ENCODE peak calls at places on chromosomes 13 and 19, in seven cellular contexts. Q is HCT116, H is K562, S is HepG2, Z is GM12878, F is SK-N-SH, T is H1. I is an unnamed sample.
A peak's percentile ranks its signal among the peaks of the same experiment; 100 is the strongest.

GRCh38 chr19:9078651-9079050 is 8.2 kb upstream of the OR1M1 start:
- DNase-seq in H (no peak), Q (no peak), S (no peak), T (no peak), F (no peak), Z (no peak), I (no peak)

GRCh38 chr19:6925801-6926751 is 38.7 kb downstream of the ADGRE1 start:
- DNase-seq in F (no peak), T (no peak), S (no peak), H (no peak), Q (no peak), Z (peak; percentile 68), I (peak; percentile 16)

GRCh38 chr13:31699650-31700049 is 39.7 kb upstream of the RXFP2 start:
- DNase-seq in Q (no peak), Z (no peak), S (no peak), T (no peak), H (no peak), F (no peak), I (no peak)

GRCh38 chr13:42485272-42485671 is 88.7 kb upstream of the TNFSF11 start:
- DNase-seq in Q (no peak), H (no peak), F (no peak), S (no peak), Z (no peak), T (no peak), I (no peak)

GRCh38 chr19:46766569-46767317 is 20.5 kb upstream of the STRN4 start:
- DNase-seq in S (peak; percentile 53), H (peak; percentile 73), F (peak; percentile 74), Z (no peak), Q (no peak), T (peak; percentile 84), I (no peak)

GRCh38 chr13:34161829-34162544 is 344.0 kb downstream of the RFC3 start:
- DNase-seq in T (no peak), F (no peak), S (peak; percentile 25), Z (no peak), Q (no peak), H (no peak), I (no peak)

GRCh38 chr13:90979059-90979458 is 368.4 kb upstream of the MIR17HG start:
- DNase-seq in Z (no peak), Q (no peak), F (no peak), T (no peak), H (no peak), S (no peak), I (no peak)

GRCh38 chr13:35723061-35723461 is 246.6 kb upstream of the MAB21L1 start:
- DNase-seq in Q (no peak), H (no peak), F (no peak), S (no peak), T (no peak), Z (no peak), I (no peak)

GRCh38 chr13:26977541-26977940 is 194.1 kb downstream of the USP12 start:
- DNase-seq in S (no peak), Q (no peak), Z (no peak), H (no peak), T (no peak), F (no peak), I (no peak)

GRCh38 chr19:42421591-42422031 is 5.6 kb downstream of the LIPE start:
- DNase-seq in T (no peak), Q (no peak), H (no peak), S (no peak), F (no peak), Z (no peak), I (no peak)

GRCh38 chr19:42496551-42497133 is 31.6 kb downstream of the CEACAM1 start:
- DNase-seq in S (no peak), T (no peak), F (no peak), H (no peak), Q (no peak), Z (no peak), I (no peak)

GRCh38 chr13:49649244-49649962 is 21.1 kb downstream of the ARL11 start:
- DNase-seq in S (peak; percentile 33), Q (no peak), Z (no peak), T (no peak), H (no peak), F (no peak), I (peak; percentile 64)

GRCh38 chr13:110236831-110237261 is 70.1 kb downstream of the COL4A1 start:
- DNase-seq in Q (no peak), S (no peak), H (no peak), Z (no peak), F (no peak), T (peak; percentile 43), I (no peak)

GRCh38 chr19:51531349-51532315 is at the start of gene SIGLEC6:
- DNase-seq in T (no peak), H (no peak), Z (peak; percentile 25), S (no peak), F (no peak), Q (no peak), I (no peak)

GRCh38 chr19:5166262-5166661 is 174.3 kb downstream of the PTPRS start:
- DNase-seq in F (no peak), Q (no peak), Z (no peak), T (no peak), S (peak; percentile 66), H (no peak), I (peak; percentile 27)

GRCh38 chr13:85132986-85133385 is 666.2 kb downstream of the SLITRK6 start:
- DNase-seq in T (no peak), F (no peak), H (no peak), S (no peak), Q (no peak), Z (no peak), I (no peak)

DNA sequence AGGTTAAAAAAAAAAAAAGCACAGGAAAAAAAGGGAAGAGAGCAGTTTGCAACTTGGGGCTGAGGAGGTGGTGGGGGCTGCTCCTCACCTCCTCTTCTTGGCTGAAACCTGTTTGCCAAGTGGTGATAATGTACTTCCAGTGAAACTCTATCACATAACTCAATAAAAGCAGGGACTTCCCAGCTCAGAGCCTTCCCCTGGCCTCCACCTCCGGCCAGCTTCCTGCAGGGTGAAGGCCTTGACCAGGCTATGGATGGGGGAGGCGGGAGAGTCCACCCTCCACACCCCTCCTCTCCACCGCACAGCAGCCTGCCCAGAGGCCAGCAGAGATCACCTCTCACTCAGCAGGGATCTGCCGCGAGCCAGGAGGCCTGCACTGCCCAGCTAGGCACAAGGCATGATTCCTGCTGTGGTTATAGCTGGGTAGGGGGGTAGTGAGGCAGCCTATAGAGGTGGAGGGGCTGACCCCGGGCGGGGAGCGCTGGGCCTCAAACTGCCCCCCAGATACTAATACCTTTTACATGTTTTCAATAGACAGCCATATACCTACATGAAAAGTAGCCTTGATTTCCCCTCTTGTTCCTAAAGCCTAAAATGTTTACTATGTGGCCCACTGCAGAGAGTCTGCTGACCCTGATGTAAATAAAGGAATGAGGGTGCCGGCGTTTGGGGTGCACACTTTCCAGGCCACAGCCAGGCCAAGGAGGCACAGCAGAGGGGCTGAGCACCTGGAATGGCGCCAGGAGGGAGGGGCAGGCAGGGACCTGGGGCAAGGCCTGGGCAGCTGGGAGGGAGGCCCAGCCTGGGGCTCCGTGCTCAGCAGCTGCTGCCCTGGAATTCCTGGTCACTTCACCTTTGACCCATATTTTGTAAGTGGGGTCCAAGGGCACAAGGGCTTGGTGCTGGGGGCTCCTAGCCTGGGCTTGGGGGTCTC is 10.3 kb downstream of the ZNF787 start:
- DNase-seq in T (no peak), S (peak; percentile 78), Q (no peak), F (peak; percentile 73), H (no peak), Z (no peak), I (no peak)
- TF ChIP-seq JUND in T (no peak), S (no peak), Q (no peak), F (no peak), H (no peak), Z (no peak), I (no peak)

GRCh38 chr19:18282021-18282787 is 782 bp upstream of the JUND start:
- DNase-seq in T (no peak), H (no peak), F (peak; percentile 62), S (peak; percentile 60), Q (no peak), Z (no peak), I (peak; percentile 53)
- TF ChIP-seq JUND in T (no peak), H (no peak), F (no peak), S (no peak), Q (no peak), Z (no peak), I (no peak)

GRCh38 chr19:32675720-32676185 is at the start of gene RGS9BP:
- DNase-seq in Q (no peak), H (peak; percentile 61), Z (no peak), F (peak; percentile 88), T (peak; percentile 78), S (peak; percentile 36), I (peak; percentile 84)

GRCh38 chr19:32676895-32677359 is 1.3 kb downstream of the RGS9BP start:
- DNase-seq in Z (no peak), F (no peak), S (no peak), Q (no peak), T (no peak), H (no peak), I (no peak)

GRCh38 chr19:32674959-32675719 is at the start of gene ANKRD27:
- DNase-seq in S (peak; percentile 96), Q (peak; percentile 95), H (peak; percentile 99), F (peak; percentile 100), T (peak; percentile 99), Z (peak; percentile 88), I (peak; percentile 94)

GRCh38 chr19:32676186-32676894 is 692 bp downstream of the RGS9BP start:
- DNase-seq in Z (no peak), Q (no peak), F (peak; percentile 55), T (peak; percentile 67), S (no peak), H (no peak), I (no peak)

DNA sequence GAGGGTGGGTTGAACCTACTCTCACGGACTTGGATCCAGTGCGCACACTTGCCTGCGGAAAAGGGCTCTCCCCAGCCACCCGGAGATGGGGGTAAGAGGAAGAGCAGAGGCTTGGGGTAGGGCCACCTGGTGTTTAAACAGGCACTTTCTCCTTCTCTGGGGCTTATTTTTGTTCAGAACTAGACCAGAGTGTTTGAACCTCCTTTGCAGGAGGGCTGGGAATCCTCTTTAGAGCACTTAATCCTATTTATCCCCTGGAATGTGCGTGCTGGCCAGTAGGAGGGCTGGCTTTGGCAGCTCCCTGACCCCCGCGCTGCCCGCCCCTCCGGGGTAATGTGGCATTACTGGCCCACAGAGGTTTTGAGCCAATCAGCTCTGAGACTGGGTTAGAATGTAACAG is 2.0 kb downstream of the RGS9BP start:
- DNase-seq in T (no peak), Z (no peak), S (no peak), H (no peak), Q (no peak), F (no peak), I (no peak)
- TF ChIP-seq JUND in T (no peak), Z (no peak), S (no peak), H (no peak), Q (no peak), F (no peak), I (no peak)

DNA sequence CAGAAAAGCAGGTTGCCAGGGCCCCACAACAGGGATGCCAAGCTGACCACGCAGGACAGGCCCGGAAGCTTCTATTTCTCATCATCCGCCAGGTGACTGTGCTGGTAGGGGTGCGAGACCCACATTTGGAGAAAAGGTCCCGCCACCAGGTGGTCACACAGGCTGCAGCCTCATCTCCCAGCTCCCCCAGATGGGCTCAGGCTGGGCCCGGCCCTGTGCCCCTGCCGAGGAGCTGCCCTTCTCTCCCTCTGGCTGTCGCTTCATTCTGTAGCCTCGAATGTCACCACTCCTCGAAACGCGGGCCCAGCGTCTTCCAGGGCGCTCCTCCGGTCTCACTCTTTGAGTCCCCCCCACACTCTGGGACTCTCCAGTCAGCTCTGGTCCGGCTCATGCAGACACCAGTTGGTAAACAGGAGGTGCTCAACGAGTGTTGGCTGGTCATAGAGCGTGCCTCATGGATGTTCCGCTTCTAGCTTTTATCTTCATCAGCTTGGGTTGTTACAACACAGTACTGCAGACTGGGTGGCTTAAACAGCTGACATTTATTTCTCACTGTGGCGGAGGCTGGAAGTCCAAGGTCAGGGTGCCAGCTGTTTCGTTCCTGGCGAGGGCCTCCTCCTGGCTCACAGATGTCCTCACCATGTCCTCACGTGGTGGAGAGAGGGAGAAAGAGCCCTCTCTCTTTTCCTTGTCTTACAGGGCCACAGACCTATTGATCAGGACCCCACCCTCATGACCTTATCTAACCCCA is 87.1 kb downstream of the TEX29 start:
- DNase-seq in Z (no peak), S (peak; percentile 44), Q (no peak), H (no peak), T (no peak), F (no peak), I (no peak)
- TF ChIP-seq JUND in Z (no peak), S (no peak), Q (no peak), H (no peak), T (no peak), F (no peak), I (no peak)

I was measured in T47D.